ENCODE peak calls at places on chromosome 7, in ten cellular contexts. C is astrocyte; D is skeletal muscle cell; F is naive thymus-derived CD4-positive, alpha-beta T cell; N is A673; G is H7; X is cardiac fibroblast; K is kidney; W is prostate gland; A is A549. E is an unnamed sample.

GRCh38 chr7:137975223-137975622 is 26.7 kb downstream of the CREB3L2 start:
- DNase-seq in D (no peak), X (peak), F (no peak), W (no peak), K (peak), G (no peak), N (no peak), C (peak), A (no peak), E (no peak)

GRCh38 chr7:77269360-77270075 is 69.9 kb upstream of the FGL2 start:
- DNase-seq in N (no peak), F (no peak), D (no peak), C (no peak), K (no peak), X (no peak), W (no peak), A (no peak), G (no peak), E (no peak)

GRCh38 chr7:79176859-79177477 is 276.5 kb downstream of the MAGI2 start:
- DNase-seq in C (peak), N (peak), K (no peak), F (no peak), D (peak), G (no peak), A (peak), X (peak), W (peak), E (peak)

GRCh38 chr7:12475362-12476063 is 71.8 kb upstream of the VWDE start:
- DNase-seq in N (peak), W (no peak), K (no peak), G (no peak), C (peak), F (no peak), A (no peak), D (peak), X (peak), E (peak)

GRCh38 chr7:28130277-28130676 is 50.3 kb downstream of the JAZF1 start:
- DNase-seq in G (no peak), N (no peak), A (no peak), F (no peak), X (peak), K (no peak), C (peak), W (no peak), D (peak), E (no peak)

GRCh38 chr7:57819491-57819981 is 369.6 kb downstream of the ZNF716 start:
- DNase-seq in N (no peak), F (no peak), A (no peak), K (no peak), X (no peak), D (no peak), W (no peak), C (no peak), G (no peak), E (no peak)

GRCh38 chr7:2248984-2249694 is 7.1 kb downstream of the NUDT1 start:
- DNase-seq in X (peak), F (no peak), D (peak), N (no peak), W (no peak), A (peak), C (peak), G (no peak), K (peak), E (peak)

GRCh38 chr7:55569797-55570196 is 2.5 kb downstream of the VOPP1 start:
- DNase-seq in N (no peak), X (no peak), G (no peak), F (no peak), W (no peak), A (no peak), K (peak), C (no peak), D (no peak), E (no peak)

GRCh38 chr7:128032605-128033235 is 1.5 kb upstream of the LRRC4 start:
- DNase-seq in X (peak), A (no peak), G (no peak), N (peak), W (no peak), F (no peak), D (no peak), K (peak), C (no peak), E (no peak)

GRCh38 chr7:3897430-3898385 is 596.7 kb downstream of the SDK1 start:
- DNase-seq in W (peak), D (no peak), G (peak), N (peak), K (no peak), F (peak), C (peak), X (peak), A (peak), E (peak)

GRCh38 chr7:18455644-18456043 is 39.9 kb upstream of the HDAC9 start:
- DNase-seq in X (no peak), F (no peak), D (no peak), G (no peak), K (no peak), W (no peak), A (no peak), C (no peak), N (peak), E (no peak)

GRCh38 chr7:28178537-28178936 is 2.1 kb downstream of the JAZF1 start:
- DNase-seq in K (no peak), D (no peak), G (no peak), F (no peak), W (no peak), C (no peak), N (no peak), X (peak), A (no peak), E (peak)

GRCh38 chr7:152597514-152597913 is 78.4 kb downstream of the XRCC2 start:
- DNase-seq in F (no peak), A (no peak), X (no peak), C (no peak), W (no peak), N (no peak), G (no peak), K (peak), D (no peak), E (no peak)

GRCh38 chr7:12493407-12493806 is 77.1 kb upstream of the SCIN start:
- DNase-seq in W (no peak), G (no peak), N (peak), X (peak), C (peak), F (no peak), K (no peak), A (no peak), D (no peak), E (peak)

GRCh38 chr7:72493850-72494661 is 81.9 kb upstream of the CALN1 start:
- DNase-seq in F (no peak), N (peak), K (no peak), A (peak), C (peak), W (peak), G (peak), X (peak), D (peak), E (peak)

GRCh38 chr7:7681191-7681935 is 37.0 kb downstream of the RPA3 start:
- DNase-seq in N (peak), G (no peak), X (peak), K (no peak), F (peak), C (peak), D (peak), W (peak), A (peak), E (peak)

GRCh38 chr7:34596887-34597286 is 61.1 kb upstream of the NPSR1 start:
- DNase-seq in X (peak), W (no peak), K (no peak), D (no peak), C (no peak), N (peak), A (no peak), G (no peak), F (no peak), E (peak)

GRCh38 chr7:147513451-147513850 is 1077.1 kb upstream of the C7orf33 start:
- DNase-seq in X (no peak), D (no peak), C (no peak), A (no peak), W (no peak), K (no peak), G (no peak), N (no peak), F (no peak), E (no peak)

GRCh38 chr7:135283959-135284638 is 50.5 kb downstream of the STRA8 start:
- DNase-seq in A (no peak), F (no peak), X (no peak), D (no peak), C (no peak), W (no peak), G (no peak), K (no peak), N (no peak), E (no peak)

GRCh38 chr7:71735961-71736556 is 604.1 kb downstream of the GALNT17 start:
- DNase-seq in C (peak), D (peak), F (no peak), N (peak), K (no peak), W (peak), G (peak), X (peak), A (peak), E (peak)

GRCh38 chr7:97973206-97973658 is 16.8 kb downstream of the OCM2 start:
- DNase-seq in F (no peak), D (no peak), G (peak), A (peak), W (no peak), K (no peak), X (no peak), C (no peak), N (no peak), E (no peak)

GRCh38 chr7:120806669-120807068 is 51.3 kb downstream of the TSPAN12 start:
- DNase-seq in D (peak), A (no peak), X (peak), W (no peak), N (peak), K (no peak), F (no peak), G (no peak), C (no peak), E (peak)

GRCh38 chr7:149662591-149663095 is 110.7 kb downstream of the ZNF467 start:
- DNase-seq in F (peak), K (no peak), C (no peak), D (no peak), G (peak), N (peak), W (peak), A (peak), X (peak), E (peak)

GRCh38 chr7:18762189-18762588 is 266.6 kb downstream of the HDAC9 start:
- DNase-seq in C (peak), X (peak), W (no peak), F (no peak), N (no peak), K (no peak), D (peak), A (no peak), G (no peak), E (no peak)

GRCh38 chr7:41696323-41696916 is 6.5 kb downstream of the INHBA start:
- DNase-seq in D (peak), F (no peak), K (peak), G (peak), W (peak), X (peak), A (peak), C (no peak), N (peak), E (peak)

GRCh38 chr7:116164552-116164951 is 45.8 kb upstream of the TES start:
- DNase-seq in W (no peak), C (no peak), D (no peak), X (peak), N (no peak), G (no peak), F (no peak), K (no peak), A (no peak), E (no peak)

GRCh38 chr7:34036069-34036920 is 131.0 kb downstream of the BMPER start:
- DNase-seq in C (peak), A (peak), K (no peak), D (no peak), F (no peak), N (peak), X (peak), G (no peak), W (no peak), E (peak)

GRCh38 chr7:156927571-156928405 is 21.7 kb upstream of the NOM1 start:
- DNase-seq in X (peak), C (no peak), N (no peak), F (no peak), D (peak), G (no peak), A (no peak), K (no peak), W (no peak), E (no peak)

GRCh38 chr7:125074141-125074540 is 144.5 kb upstream of the POT1 start:
- DNase-seq in X (no peak), K (no peak), N (no peak), F (no peak), A (no peak), C (no peak), D (no peak), G (no peak), W (no peak), E (peak)

GRCh38 chr7:92621641-92622429 is 31.6 kb upstream of the FAM133B start:
- DNase-seq in F (no peak), D (no peak), N (no peak), A (no peak), W (no peak), X (no peak), G (no peak), C (no peak), K (no peak), E (peak)

GRCh38 chr7:73899731-73900142 is 38.8 kb downstream of the TMEM270 start:
- DNase-seq in K (peak), G (peak), X (peak), D (peak), F (no peak), C (peak), N (peak), W (no peak), A (no peak), E (no peak)

GRCh38 chr7:2082357-2083038 is 150.2 kb downstream of the MAD1L1 start:
- DNase-seq in X (peak), F (no peak), C (peak), W (no peak), A (no peak), D (peak), G (peak), N (no peak), K (no peak), E (no peak)

GRCh38 chr7:96084880-96085551 is 236.9 kb downstream of the SLC25A13 start:
- DNase-seq in D (peak), G (no peak), C (peak), F (no peak), N (no peak), A (no peak), X (peak), K (no peak), W (no peak), E (peak)

GRCh38 chr7:67788689-67789088 is 792.1 kb downstream of the TYW1 start:
- DNase-seq in C (no peak), G (peak), A (no peak), W (no peak), D (peak), N (peak), F (no peak), X (no peak), K (no peak), E (no peak)

GRCh38 chr7:136400877-136401276 is 423.7 kb upstream of the MTPN start:
- DNase-seq in X (no peak), G (no peak), F (no peak), C (no peak), K (no peak), W (no peak), D (no peak), A (no peak), N (no peak), E (no peak)

GRCh38 chr7:136403591-136403990 is 426.4 kb upstream of the MTPN start:
- DNase-seq in A (no peak), D (no peak), X (no peak), N (no peak), K (no peak), G (no peak), W (no peak), F (no peak), C (no peak), E (no peak)

DNA sequence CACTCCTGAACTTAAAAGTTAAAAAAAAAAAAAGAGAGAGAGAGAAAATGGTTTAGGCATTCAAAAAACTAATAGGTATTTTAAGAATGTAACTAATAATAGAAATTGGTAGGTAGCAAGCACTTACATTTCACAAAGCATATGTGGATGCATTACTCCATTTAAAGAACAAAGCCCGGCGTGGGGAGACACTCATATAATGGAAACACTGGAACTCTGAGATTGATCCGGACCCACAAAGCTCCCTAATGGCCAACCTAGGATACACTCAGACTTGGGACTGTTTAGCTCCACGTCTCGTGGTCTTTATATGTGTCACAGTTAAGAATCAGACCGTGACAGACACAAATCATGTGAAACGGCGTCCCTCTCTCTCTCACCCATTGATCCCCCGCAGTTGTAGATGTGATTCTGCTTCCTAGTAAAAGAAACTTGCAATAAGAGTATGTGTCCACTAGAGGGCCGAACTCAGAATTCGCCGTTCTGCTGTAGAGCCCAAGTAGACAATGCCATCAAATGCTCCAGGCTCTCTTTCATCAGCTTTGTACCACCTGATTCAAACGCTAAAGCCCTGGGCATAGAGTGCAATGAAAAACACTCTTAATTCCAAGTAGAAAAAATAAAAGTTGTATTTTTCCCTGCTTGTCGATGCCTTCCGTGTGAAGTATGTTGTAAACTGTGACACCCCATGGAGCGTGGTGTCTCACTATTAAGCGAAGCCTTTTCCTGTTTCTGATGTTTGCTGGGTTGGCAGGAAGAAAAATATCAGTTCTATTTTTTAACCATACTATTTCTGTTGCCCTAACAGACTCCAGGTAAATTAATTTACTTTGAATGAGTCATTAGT is 429.0 kb upstream of the MTPN start:
- DNase-seq in D (peak), K (no peak), X (peak), N (peak), A (peak), F (no peak), G (peak), W (peak), C (peak), E (peak)
- H3K4me3 ChIP-seq in D (no peak), K (no peak), X (no peak), N (peak), A (no peak), F (no peak), G (peak), W (no peak), C (peak), E (no peak)

DNA sequence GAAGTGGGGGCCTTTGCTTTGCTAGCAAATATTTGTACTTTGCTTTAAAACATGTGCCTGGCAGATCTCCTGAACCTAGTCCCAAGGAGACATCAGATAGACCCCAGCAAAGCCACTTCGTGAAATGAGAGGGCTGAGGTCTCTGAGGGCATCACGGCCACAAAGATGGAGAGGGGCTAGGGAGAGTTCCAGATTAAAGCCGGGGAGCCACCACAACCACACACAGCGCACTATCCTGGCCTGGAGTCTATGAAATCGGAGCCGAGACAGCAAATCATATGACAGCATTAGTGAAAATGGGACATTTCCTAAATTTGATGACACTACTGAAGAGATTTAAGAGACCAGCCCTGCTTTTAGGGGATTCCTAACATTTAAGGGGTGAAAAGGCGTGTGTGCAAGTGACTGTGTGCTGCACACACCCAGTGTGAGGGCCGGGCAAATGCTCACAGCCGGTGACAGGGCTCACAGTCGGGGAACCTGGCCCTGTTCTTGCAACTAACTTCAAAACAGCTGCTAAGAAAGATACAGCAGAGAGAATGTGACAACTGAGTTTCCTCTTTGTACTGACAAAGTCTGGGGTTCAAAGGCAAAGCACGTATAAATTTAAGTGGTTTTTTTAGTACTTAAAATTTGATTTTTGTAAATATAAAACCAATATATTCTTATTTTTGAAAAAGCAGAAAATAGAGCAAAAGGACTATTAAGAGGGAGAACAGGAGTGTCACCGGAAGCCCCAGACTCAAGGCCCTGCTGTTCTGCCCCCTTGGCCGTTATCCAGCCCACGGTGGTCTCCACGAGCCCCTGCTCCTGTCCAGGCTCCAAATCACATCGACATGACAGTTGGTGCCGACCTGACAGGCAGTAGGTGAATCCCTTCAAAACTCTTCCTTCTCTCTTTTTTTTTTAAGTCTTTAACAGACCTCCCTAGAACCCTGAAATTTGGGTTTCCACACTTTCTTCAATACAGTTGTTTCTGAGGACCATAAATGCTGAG is 49.5 kb downstream of the VIPR2 start:
- DNase-seq in G (no peak), C (no peak), A (no peak), F (no peak), N (no peak), X (no peak), K (no peak), W (no peak), D (no peak), E (no peak)
- H3K4me3 ChIP-seq in G (no peak), C (no peak), A (no peak), F (no peak), N (no peak), X (no peak), K (no peak), W (no peak), D (no peak), E (no peak)

GRCh38 chr7:104940023-104940710 is 73.8 kb upstream of the KMT2E start:
- DNase-seq in X (no peak), D (no peak), F (no peak), N (no peak), G (no peak), C (no peak), K (peak), W (no peak), A (no peak), E (no peak)
- H3K4me3 ChIP-seq in X (no peak), D (no peak), F (no peak), N (no peak), G (no peak), C (no peak), K (no peak), W (no peak), A (no peak), E (no peak)

DNA sequence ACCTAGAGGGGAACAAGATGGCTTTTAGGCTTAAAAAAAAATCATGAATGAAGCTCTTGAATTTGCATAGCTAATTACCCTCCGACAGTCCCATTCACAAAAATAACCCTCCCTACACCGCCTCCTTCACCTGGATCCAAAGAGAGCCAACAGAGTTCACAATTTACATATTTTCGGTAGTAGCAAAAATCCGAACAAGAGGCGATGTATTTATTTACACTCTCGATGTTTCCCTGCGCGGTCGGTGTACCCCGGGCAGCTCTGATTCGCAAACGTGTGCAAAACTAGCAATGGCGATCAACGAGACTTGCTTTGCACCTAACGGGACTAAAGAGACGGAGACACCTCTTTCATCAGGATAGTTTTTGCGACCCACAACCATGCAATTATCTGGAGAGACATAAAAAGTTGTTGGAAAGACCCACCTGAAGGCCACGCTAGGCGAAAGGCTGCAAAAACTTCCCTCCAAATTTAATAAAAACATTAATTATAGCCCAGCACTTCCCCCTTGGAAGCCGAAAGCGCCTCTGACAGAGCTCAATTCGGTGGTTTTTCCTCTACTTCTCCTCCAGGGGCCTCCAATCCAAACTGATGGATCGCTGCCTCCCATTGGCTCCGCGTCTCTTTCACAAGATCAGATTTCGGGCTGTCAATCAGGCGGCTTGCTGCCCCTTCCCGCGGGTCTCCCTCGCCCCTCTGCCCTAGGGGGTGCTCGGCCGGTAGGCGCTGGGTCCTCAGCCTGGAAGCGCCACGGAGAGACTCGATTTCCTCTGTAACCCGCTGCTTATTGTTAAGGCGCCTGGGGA is at the start of gene ETV1:
- DNase-seq in X (peak), C (peak), D (no peak), F (no peak), G (peak), W (peak), N (peak), A (peak), K (peak), E (peak)
- H3K4me3 ChIP-seq in X (peak), C (peak), D (peak), F (peak), G (peak), W (peak), N (peak), A (peak), K (peak), E (peak)

GRCh38 chr7:139271718-139272619 is 40.9 kb downstream of the UBN2 start:
- DNase-seq in C (no peak), X (no peak), A (no peak), W (peak), N (no peak), K (no peak), D (no peak), F (no peak), G (no peak), E (no peak)
- H3K4me3 ChIP-seq in C (no peak), X (no peak), A (no peak), W (no peak), N (no peak), K (no peak), D (no peak), F (no peak), G (no peak), E (no peak)